ENCODE peak calls at places on chromosomes 5 and 9, in ten cellular contexts. One of them, this sample, is unnamed. For H3K9me3 and H3K4me1, the result is how much of the 10 kb centered on the place peaks cover.

GRCh38 chr5:72114629-72115028 is 7.4 kb downstream of the MAP1B start:
- DNase-seq in ascending aorta: no peak
- DNase-seq in astrocyte: no peak
- DNase-seq in uterus: no peak
- DNase-seq in naive thymus-derived CD4-positive, alpha-beta T cell: no peak
- DNase-seq in breast epithelium: no peak
- DNase-seq in osteoblast: no peak
- DNase-seq in endothelial cell of umbilical vein: peak
- DNase-seq in pancreas: no peak
- DNase-seq in trophoblast cell: no peak
- DNase-seq in this sample: no peak

GRCh38 chr5:159619826-159620225 is 289.5 kb upstream of the IL12B start:
- DNase-seq in ascending aorta: no peak
- DNase-seq in astrocyte: no peak
- DNase-seq in uterus: no peak
- DNase-seq in naive thymus-derived CD4-positive, alpha-beta T cell: no peak
- DNase-seq in breast epithelium: no peak
- DNase-seq in osteoblast: no peak
- DNase-seq in endothelial cell of umbilical vein: no peak
- DNase-seq in pancreas: no peak
- DNase-seq in trophoblast cell: no peak
- DNase-seq in this sample: no peak

GRCh38 chr5:143403607-143404415 is at the start of gene NR3C1:
- DNase-seq in ascending aorta: peak
- DNase-seq in astrocyte: peak
- DNase-seq in uterus: peak
- DNase-seq in naive thymus-derived CD4-positive, alpha-beta T cell: peak
- DNase-seq in breast epithelium: peak
- DNase-seq in osteoblast: peak
- DNase-seq in endothelial cell of umbilical vein: peak
- DNase-seq in pancreas: peak
- DNase-seq in trophoblast cell: peak
- DNase-seq in this sample: peak

GRCh38 chr5:75862872-75863271 is 145.6 kb upstream of the POC5 start:
- DNase-seq in ascending aorta: no peak
- DNase-seq in astrocyte: no peak
- DNase-seq in uterus: no peak
- DNase-seq in naive thymus-derived CD4-positive, alpha-beta T cell: no peak
- DNase-seq in breast epithelium: no peak
- DNase-seq in osteoblast: peak
- DNase-seq in endothelial cell of umbilical vein: no peak
- DNase-seq in pancreas: peak
- DNase-seq in trophoblast cell: no peak
- DNase-seq in this sample: no peak

GRCh38 chr5:76688836-76689235 is 27.1 kb upstream of the F2R start:
- DNase-seq in ascending aorta: no peak
- DNase-seq in astrocyte: no peak
- DNase-seq in uterus: no peak
- DNase-seq in naive thymus-derived CD4-positive, alpha-beta T cell: no peak
- DNase-seq in breast epithelium: no peak
- DNase-seq in osteoblast: no peak
- DNase-seq in endothelial cell of umbilical vein: peak
- DNase-seq in pancreas: no peak
- DNase-seq in trophoblast cell: no peak
- DNase-seq in this sample: no peak

GRCh38 chr9:134879664-134880483 is 736 bp upstream of the FCN2 start:
- DNase-seq in ascending aorta: no peak
- DNase-seq in astrocyte: no peak
- DNase-seq in uterus: no peak
- DNase-seq in naive thymus-derived CD4-positive, alpha-beta T cell: no peak
- DNase-seq in breast epithelium: peak
- DNase-seq in osteoblast: no peak
- DNase-seq in endothelial cell of umbilical vein: no peak
- DNase-seq in pancreas: no peak
- DNase-seq in trophoblast cell: no peak
- DNase-seq in this sample: no peak

GRCh38 chr5:155727512-155728145 is 599.3 kb upstream of the SGCD start:
- DNase-seq in ascending aorta: no peak
- DNase-seq in astrocyte: no peak
- DNase-seq in uterus: no peak
- DNase-seq in naive thymus-derived CD4-positive, alpha-beta T cell: no peak
- DNase-seq in breast epithelium: no peak
- DNase-seq in osteoblast: peak
- DNase-seq in endothelial cell of umbilical vein: no peak
- DNase-seq in pancreas: no peak
- DNase-seq in trophoblast cell: no peak
- DNase-seq in this sample: peak

GRCh38 chr5:117547192-117547591 is 972.6 kb upstream of the SEMA6A start:
- DNase-seq in ascending aorta: no peak
- DNase-seq in astrocyte: no peak
- DNase-seq in uterus: no peak
- DNase-seq in naive thymus-derived CD4-positive, alpha-beta T cell: no peak
- DNase-seq in breast epithelium: no peak
- DNase-seq in osteoblast: no peak
- DNase-seq in endothelial cell of umbilical vein: no peak
- DNase-seq in pancreas: no peak
- DNase-seq in trophoblast cell: no peak
- DNase-seq in this sample: no peak

GRCh38 chr9:126860077-126860756 is at the start of gene ZBTB34:
- DNase-seq in ascending aorta: no peak
- DNase-seq in astrocyte: no peak
- DNase-seq in uterus: peak
- DNase-seq in naive thymus-derived CD4-positive, alpha-beta T cell: peak
- DNase-seq in breast epithelium: no peak
- DNase-seq in osteoblast: peak
- DNase-seq in endothelial cell of umbilical vein: peak
- DNase-seq in pancreas: peak
- DNase-seq in trophoblast cell: peak
- DNase-seq in this sample: peak

GRCh38 chr9:4306066-4306787 is 6.4 kb upstream of the GLIS3 start:
- DNase-seq in ascending aorta: no peak
- DNase-seq in astrocyte: peak
- DNase-seq in uterus: no peak
- DNase-seq in naive thymus-derived CD4-positive, alpha-beta T cell: peak
- DNase-seq in breast epithelium: no peak
- DNase-seq in osteoblast: peak
- DNase-seq in endothelial cell of umbilical vein: peak
- DNase-seq in pancreas: no peak
- DNase-seq in trophoblast cell: peak
- DNase-seq in this sample: no peak

GRCh38 chr9:33460854-33461253 is 12.9 kb downstream of the NOL6 start:
- DNase-seq in ascending aorta: no peak
- DNase-seq in astrocyte: no peak
- DNase-seq in uterus: no peak
- DNase-seq in naive thymus-derived CD4-positive, alpha-beta T cell: no peak
- DNase-seq in breast epithelium: no peak
- DNase-seq in osteoblast: peak
- DNase-seq in endothelial cell of umbilical vein: no peak
- DNase-seq in pancreas: no peak
- DNase-seq in trophoblast cell: no peak
- DNase-seq in this sample: no peak

GRCh38 chr9:101530076-101530711 is 3.5 kb upstream of the RNF20 start:
- DNase-seq in ascending aorta: no peak
- DNase-seq in astrocyte: peak
- DNase-seq in uterus: peak
- DNase-seq in naive thymus-derived CD4-positive, alpha-beta T cell: peak
- DNase-seq in breast epithelium: peak
- DNase-seq in osteoblast: peak
- DNase-seq in endothelial cell of umbilical vein: peak
- DNase-seq in pancreas: peak
- DNase-seq in trophoblast cell: peak
- DNase-seq in this sample: peak

GRCh38 chr5:111774525-111774924 is 17.5 kb upstream of the NREP start:
- DNase-seq in ascending aorta: no peak
- DNase-seq in astrocyte: peak
- DNase-seq in uterus: no peak
- DNase-seq in naive thymus-derived CD4-positive, alpha-beta T cell: no peak
- DNase-seq in breast epithelium: peak
- DNase-seq in osteoblast: no peak
- DNase-seq in endothelial cell of umbilical vein: peak
- DNase-seq in pancreas: no peak
- DNase-seq in trophoblast cell: no peak
- DNase-seq in this sample: peak

GRCh38 chr9:5482194-5482593 is 28.1 kb upstream of the PDCD1LG2 start:
- DNase-seq in ascending aorta: no peak
- DNase-seq in astrocyte: no peak
- DNase-seq in uterus: no peak
- DNase-seq in naive thymus-derived CD4-positive, alpha-beta T cell: no peak
- DNase-seq in breast epithelium: no peak
- DNase-seq in osteoblast: no peak
- DNase-seq in endothelial cell of umbilical vein: no peak
- DNase-seq in pancreas: no peak
- DNase-seq in trophoblast cell: no peak
- DNase-seq in this sample: no peak

GRCh38 chr5:61332369-61332745 is 299 bp downstream of the ZSWIM6 start:
- DNase-seq in ascending aorta: no peak
- DNase-seq in astrocyte: no peak
- DNase-seq in uterus: no peak
- DNase-seq in naive thymus-derived CD4-positive, alpha-beta T cell: no peak
- DNase-seq in breast epithelium: no peak
- DNase-seq in osteoblast: peak
- DNase-seq in endothelial cell of umbilical vein: no peak
- DNase-seq in pancreas: peak
- DNase-seq in trophoblast cell: no peak
- DNase-seq in this sample: peak

GRCh38 chr9:36831381-36832231 is 202.5 kb downstream of the PAX5 start:
- DNase-seq in ascending aorta: no peak
- DNase-seq in astrocyte: no peak
- DNase-seq in uterus: no peak
- DNase-seq in naive thymus-derived CD4-positive, alpha-beta T cell: no peak
- DNase-seq in breast epithelium: no peak
- DNase-seq in osteoblast: peak
- DNase-seq in endothelial cell of umbilical vein: no peak
- DNase-seq in pancreas: no peak
- DNase-seq in trophoblast cell: no peak
- DNase-seq in this sample: no peak

GRCh38 chr9:135513351-135513846 is 7.8 kb upstream of the LCN1 start:
- DNase-seq in ascending aorta: peak
- DNase-seq in astrocyte: no peak
- DNase-seq in uterus: no peak
- DNase-seq in naive thymus-derived CD4-positive, alpha-beta T cell: no peak
- DNase-seq in breast epithelium: no peak
- DNase-seq in osteoblast: peak
- DNase-seq in endothelial cell of umbilical vein: no peak
- DNase-seq in pancreas: no peak
- DNase-seq in trophoblast cell: no peak
- DNase-seq in this sample: no peak

GRCh38 chr5:168327994-168328393 is 36.5 kb downstream of the WWC1 start:
- DNase-seq in ascending aorta: no peak
- DNase-seq in astrocyte: peak
- DNase-seq in uterus: no peak
- DNase-seq in naive thymus-derived CD4-positive, alpha-beta T cell: no peak
- DNase-seq in breast epithelium: no peak
- DNase-seq in osteoblast: no peak
- DNase-seq in endothelial cell of umbilical vein: no peak
- DNase-seq in pancreas: no peak
- DNase-seq in trophoblast cell: no peak
- DNase-seq in this sample: no peak

GRCh38 chr9:137403281-137403680 is 19.7 kb downstream of the EXD3 start:
- DNase-seq in ascending aorta: no peak
- DNase-seq in astrocyte: no peak
- DNase-seq in uterus: no peak
- DNase-seq in naive thymus-derived CD4-positive, alpha-beta T cell: no peak
- DNase-seq in breast epithelium: no peak
- DNase-seq in osteoblast: no peak
- DNase-seq in endothelial cell of umbilical vein: no peak
- DNase-seq in pancreas: no peak
- DNase-seq in trophoblast cell: no peak
- DNase-seq in this sample: no peak
- H3K9me3 ChIP-seq in ascending aorta: under half
- H3K9me3 ChIP-seq in astrocyte: under half
- H3K9me3 ChIP-seq in uterus: under half
- H3K9me3 ChIP-seq in naive thymus-derived CD4-positive, alpha-beta T cell: under half
- H3K9me3 ChIP-seq in breast epithelium: under half
- H3K9me3 ChIP-seq in osteoblast: under half
- H3K9me3 ChIP-seq in endothelial cell of umbilical vein: under half
- H3K9me3 ChIP-seq in pancreas: under half
- H3K9me3 ChIP-seq in trophoblast cell: under half
- H3K9me3 ChIP-seq in this sample: under half

DNA sequence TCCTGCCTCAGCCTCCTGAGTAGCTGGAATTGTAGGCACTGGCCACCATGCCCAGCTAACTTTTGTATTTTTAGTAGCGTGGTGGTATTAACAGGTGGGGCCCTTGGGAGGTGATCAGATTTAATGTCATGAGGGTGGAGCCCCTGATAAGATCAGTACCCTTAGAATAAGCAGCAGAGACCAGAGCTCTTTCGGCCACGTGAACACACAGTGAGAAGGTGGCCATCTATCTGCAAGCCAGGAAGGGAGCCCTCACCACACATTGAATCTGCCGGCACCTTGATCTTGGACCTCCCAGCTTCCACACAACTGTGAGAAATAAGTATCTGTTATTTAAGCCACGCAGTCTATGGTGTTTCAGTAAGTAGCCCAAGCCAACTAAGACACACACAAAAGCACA is 22.5 kb downstream of the TBC1D2 start:
- DNase-seq in ascending aorta: no peak
- DNase-seq in astrocyte: no peak
- DNase-seq in uterus: no peak
- DNase-seq in naive thymus-derived CD4-positive, alpha-beta T cell: no peak
- DNase-seq in breast epithelium: no peak
- DNase-seq in osteoblast: no peak
- DNase-seq in endothelial cell of umbilical vein: no peak
- DNase-seq in pancreas: no peak
- DNase-seq in trophoblast cell: no peak
- DNase-seq in this sample: no peak
- H3K4me1 ChIP-seq in ascending aorta: under half
- H3K4me1 ChIP-seq in astrocyte: under half
- H3K4me1 ChIP-seq in uterus: under half
- H3K4me1 ChIP-seq in naive thymus-derived CD4-positive, alpha-beta T cell: under half
- H3K4me1 ChIP-seq in breast epithelium: under half
- H3K4me1 ChIP-seq in osteoblast: under half
- H3K4me1 ChIP-seq in endothelial cell of umbilical vein: under half
- H3K4me1 ChIP-seq in pancreas: under half
- H3K4me1 ChIP-seq in trophoblast cell: under half
- H3K4me1 ChIP-seq in this sample: under half

DNA sequence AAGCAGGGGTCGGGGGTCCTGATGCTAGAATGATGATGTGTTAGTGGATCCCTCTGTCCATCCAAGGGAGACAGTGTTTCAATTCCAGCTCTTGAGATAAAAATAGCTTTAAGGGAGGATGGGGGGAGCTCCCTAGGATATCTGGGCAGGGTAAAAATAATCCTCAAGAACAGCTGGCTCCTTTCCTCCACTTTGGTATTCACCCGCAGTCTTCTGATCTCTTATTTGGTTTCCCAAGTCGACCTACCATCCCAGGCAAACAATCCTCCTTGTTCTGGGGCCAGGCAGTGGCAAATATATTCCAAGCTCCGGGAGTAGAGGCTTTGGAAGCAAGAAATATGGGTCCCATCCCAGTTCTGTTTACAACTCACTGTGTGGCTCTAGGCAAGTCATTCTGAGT is 14.5 kb upstream of the COL27A1 start:
- DNase-seq in ascending aorta: no peak
- DNase-seq in astrocyte: no peak
- DNase-seq in uterus: no peak
- DNase-seq in naive thymus-derived CD4-positive, alpha-beta T cell: no peak
- DNase-seq in breast epithelium: no peak
- DNase-seq in osteoblast: no peak
- DNase-seq in endothelial cell of umbilical vein: no peak
- DNase-seq in pancreas: no peak
- DNase-seq in trophoblast cell: no peak
- DNase-seq in this sample: no peak
- H3K9me3 ChIP-seq in ascending aorta: under half
- H3K9me3 ChIP-seq in astrocyte: under half
- H3K9me3 ChIP-seq in uterus: under half
- H3K9me3 ChIP-seq in naive thymus-derived CD4-positive, alpha-beta T cell: under half
- H3K9me3 ChIP-seq in breast epithelium: under half
- H3K9me3 ChIP-seq in osteoblast: under half
- H3K9me3 ChIP-seq in endothelial cell of umbilical vein: under half
- H3K9me3 ChIP-seq in pancreas: under half
- H3K9me3 ChIP-seq in trophoblast cell: under half
- H3K9me3 ChIP-seq in this sample: under half

GRCh38 chr5:172957458-172957857 is 1.8 kb upstream of the RPL26L1 start:
- DNase-seq in ascending aorta: no peak
- DNase-seq in astrocyte: no peak
- DNase-seq in uterus: no peak
- DNase-seq in naive thymus-derived CD4-positive, alpha-beta T cell: no peak
- DNase-seq in breast epithelium: no peak
- DNase-seq in osteoblast: no peak
- DNase-seq in endothelial cell of umbilical vein: no peak
- DNase-seq in pancreas: no peak
- DNase-seq in trophoblast cell: no peak
- DNase-seq in this sample: no peak
- H3K4me1 ChIP-seq in ascending aorta: under half
- H3K4me1 ChIP-seq in astrocyte: under half
- H3K4me1 ChIP-seq in uterus: under half
- H3K4me1 ChIP-seq in naive thymus-derived CD4-positive, alpha-beta T cell: under half
- H3K4me1 ChIP-seq in breast epithelium: under half
- H3K4me1 ChIP-seq in osteoblast: half or more
- H3K4me1 ChIP-seq in endothelial cell of umbilical vein: under half
- H3K4me1 ChIP-seq in pancreas: under half
- H3K4me1 ChIP-seq in trophoblast cell: under half
- H3K4me1 ChIP-seq in this sample: under half

This sample was measured in A673.